ENCODE peak calls at places on chromosomes 6 and 20, in six cellular contexts. P is prostate gland, Q is fibroblast of lung, Y is heart right ventricle, X is endodermal cell, B is endothelial cell. H is an unnamed sample.

GRCh38 chr20:8860011-8860495 is 208.8 kb upstream of the PLCB4 start:
- DNase-seq in P (no peak), B (no peak), Q (peak), Y (no peak), X (no peak), H (no peak)

GRCh38 chr6:106908386-106908840 is 66.1 kb downstream of the CD24 start:
- DNase-seq in Y (no peak), B (no peak), X (no peak), P (no peak), Q (no peak), H (no peak)

GRCh38 chr6:32113386-32114352 is 4.5 kb upstream of the TNXB start:
- DNase-seq in P (no peak), Q (peak), X (peak), Y (peak), B (no peak), H (peak)

GRCh38 chr6:38400764-38401163 is 239.0 kb downstream of the BTBD9 start:
- DNase-seq in Q (no peak), X (no peak), P (no peak), B (no peak), Y (no peak), H (no peak)

GRCh38 chr20:50788045-50788867 is 6.6 kb upstream of the BCAS4 start:
- DNase-seq in B (no peak), X (peak), Q (peak), Y (no peak), P (peak), H (no peak)

GRCh38 chr6:36432151-36432633 is 10.5 kb downstream of the PXT1 start:
- DNase-seq in Y (no peak), X (no peak), B (no peak), P (no peak), Q (peak), H (no peak)

GRCh38 chr6:138882369-138883017 is 86.6 kb downstream of the ECT2L start:
- DNase-seq in Q (no peak), X (no peak), Y (no peak), B (no peak), P (no peak), H (no peak)

GRCh38 chr6:21593412-21593926 is at the start of gene SOX4:
- DNase-seq in X (peak), Q (peak), B (peak), Y (peak), P (peak), H (peak)

GRCh38 chr6:148530394-148530923 is 187.8 kb downstream of the SASH1 start:
- DNase-seq in Q (peak), Y (no peak), B (no peak), P (no peak), X (peak), H (no peak)

GRCh38 chr6:150297327-150298028 is 71.3 kb upstream of the IYD start:
- DNase-seq in B (no peak), P (no peak), Q (peak), Y (no peak), X (no peak), H (no peak)

GRCh38 chr6:41073203-41073967 is 611 bp downstream of the NFYA start:
- DNase-seq in Y (peak), Q (peak), B (peak), X (peak), P (peak), H (peak)

GRCh38 chr6:133410628-133411027 is 169.5 kb downstream of the EYA4 start:
- DNase-seq in Y (no peak), P (no peak), X (peak), B (no peak), Q (no peak), H (no peak)

GRCh38 chr6:154615483-154616025 is 105.1 kb upstream of the CNKSR3 start:
- DNase-seq in X (peak), B (no peak), Y (peak), P (peak), Q (peak), H (no peak)
- TF ChIP-seq CTCF in X (no peak), B (no peak), Y (no peak), P (no peak), Q (peak), H (no peak)

GRCh38 chr6:54196905-54197304 is 85.7 kb downstream of the MLIP start:
- DNase-seq in P (no peak), B (no peak), Q (no peak), X (no peak), Y (no peak), H (no peak)
- TF ChIP-seq CTCF in P (no peak), B (no peak), Q (no peak), X (no peak), Y (no peak), H (no peak)

GRCh38 chr6:151689499-151690201 is 117.8 kb upstream of the ESR1 start:
- DNase-seq in Q (no peak), B (no peak), P (no peak), Y (no peak), X (no peak), H (no peak)

GRCh38 chr6:151693366-151693765 is 114.1 kb upstream of the ESR1 start:
- DNase-seq in X (no peak), Q (no peak), B (no peak), Y (no peak), P (no peak), H (no peak)

GRCh38 chr6:151692216-151692615 is 115.3 kb upstream of the ESR1 start:
- DNase-seq in B (no peak), Q (no peak), X (no peak), Y (no peak), P (no peak), H (no peak)

GRCh38 chr6:151690768-151691562 is 116.5 kb upstream of the ESR1 start:
- DNase-seq in P (no peak), B (no peak), X (no peak), Q (peak), Y (no peak), H (no peak)

GRCh38 chr6:151690303-151690702 is 117.2 kb upstream of the ESR1 start:
- DNase-seq in B (no peak), P (no peak), Y (no peak), Q (no peak), X (no peak), H (no peak)
- TF ChIP-seq CTCF in B (no peak), P (no peak), Y (no peak), Q (no peak), X (no peak), H (no peak)

GRCh38 chr6:55953384-55953783 is 78.0 kb upstream of the BMP5 start:
- DNase-seq in X (no peak), Q (peak), Y (no peak), B (no peak), P (no peak), H (no peak)
- TF ChIP-seq CTCF in X (peak), Q (peak), Y (peak), B (no peak), P (peak), H (no peak)

DNA sequence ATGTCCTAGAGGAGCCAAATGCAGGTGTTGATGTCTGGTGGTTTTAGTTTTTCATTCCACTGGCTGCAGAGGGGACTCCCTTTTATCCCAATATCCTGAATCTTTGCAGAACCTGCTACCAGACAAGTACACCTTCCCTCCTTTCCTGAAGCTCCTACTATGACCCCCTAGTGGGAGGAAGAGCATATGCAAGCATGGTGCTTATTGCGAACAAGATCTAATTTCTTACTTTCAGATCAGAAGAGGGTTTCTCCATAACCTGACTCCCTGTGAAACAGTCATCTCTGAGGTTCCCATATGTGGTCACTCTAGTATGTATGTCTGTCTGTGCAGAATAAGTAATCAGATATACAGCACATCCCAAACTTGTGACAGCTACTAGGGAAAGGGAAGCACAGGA is 277.2 kb downstream of the ARHGAP18 start:
- DNase-seq in B (no peak), Q (no peak), Y (no peak), X (no peak), P (no peak), H (no peak)
- TF ChIP-seq CTCF in B (no peak), Q (peak), Y (no peak), X (peak), P (no peak), H (no peak)

DNA sequence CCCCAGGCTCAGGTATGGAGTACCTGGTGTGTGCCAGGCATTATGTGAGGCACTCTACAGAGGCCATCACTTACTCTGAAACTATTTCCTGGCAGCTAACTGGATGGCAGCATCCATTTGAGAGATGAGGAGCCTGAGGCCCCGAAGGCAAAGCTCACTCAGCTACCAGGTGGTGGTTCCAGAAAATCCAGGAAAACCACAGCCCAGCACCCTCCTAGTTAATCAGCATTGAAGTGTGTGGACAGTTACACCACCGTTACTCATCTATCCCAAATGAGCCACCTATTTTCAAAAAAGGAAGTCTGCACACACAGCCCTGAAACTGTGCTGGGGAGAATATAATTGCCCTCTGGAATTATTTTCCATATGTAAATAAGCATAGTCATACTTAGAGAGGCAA is 67.3 kb downstream of the CNBD2 start:
- DNase-seq in Q (peak), X (no peak), P (no peak), B (no peak), Y (no peak), H (no peak)
- TF ChIP-seq CTCF in Q (no peak), X (no peak), P (no peak), B (no peak), Y (no peak), H (no peak)

H was measured in omental fat pad.